ENCODE peak calls at places on chromosomes 13 and 19, in eight cellular contexts. One of them, this sample, is unnamed.
A peak's percentile ranks its signal among the peaks of the same experiment; 100 is the strongest.

GRCh38 chr19:8261347-8261746 is 46.8 kb downstream of the CD320 start:
- DNase-seq in prostate gland: no peak
- DNase-seq in endothelial cell of umbilical vein: no peak
- DNase-seq in transverse colon: no peak
- DNase-seq in HL-60: no peak
- DNase-seq in upper lobe of left lung: peak; percentile 8
- DNase-seq in suprapubic skin: no peak
- DNase-seq in sigmoid colon: no peak
- DNase-seq in this sample: peak; percentile 42

GRCh38 chr19:35341565-35342225 is 6.0 kb upstream of the FFAR1 start:
- DNase-seq in endothelial cell of umbilical vein: no peak
- DNase-seq in prostate gland: no peak
- DNase-seq in HL-60: no peak
- DNase-seq in suprapubic skin: no peak
- DNase-seq in transverse colon: no peak
- DNase-seq in upper lobe of left lung: no peak
- DNase-seq in sigmoid colon: no peak
- DNase-seq in this sample: no peak

GRCh38 chr19:16070366-16070990 is 5.8 kb upstream of the TPM4 start:
- DNase-seq in sigmoid colon: peak; percentile 86
- DNase-seq in HL-60: peak; percentile 82
- DNase-seq in upper lobe of left lung: peak; percentile 95
- DNase-seq in endothelial cell of umbilical vein: peak; percentile 81
- DNase-seq in suprapubic skin: peak; percentile 88
- DNase-seq in transverse colon: peak; percentile 96
- DNase-seq in prostate gland: peak; percentile 92
- DNase-seq in this sample: peak; percentile 91

GRCh38 chr19:40467007-40467565 is 285 bp downstream of the SPTBN4 start:
- DNase-seq in sigmoid colon: peak; percentile 68
- DNase-seq in suprapubic skin: no peak
- DNase-seq in upper lobe of left lung: no peak
- DNase-seq in endothelial cell of umbilical vein: no peak
- DNase-seq in HL-60: no peak
- DNase-seq in transverse colon: no peak
- DNase-seq in prostate gland: no peak
- DNase-seq in this sample: no peak

GRCh38 chr13:31149604-31150003 is 12.1 kb downstream of the HSPH1 start:
- DNase-seq in upper lobe of left lung: no peak
- DNase-seq in suprapubic skin: no peak
- DNase-seq in prostate gland: no peak
- DNase-seq in transverse colon: no peak
- DNase-seq in sigmoid colon: no peak
- DNase-seq in HL-60: no peak
- DNase-seq in endothelial cell of umbilical vein: no peak
- DNase-seq in this sample: no peak

GRCh38 chr13:98411617-98412310 is 165.1 kb downstream of the STK24 start:
- DNase-seq in HL-60: peak; percentile 30
- DNase-seq in sigmoid colon: peak; percentile 80
- DNase-seq in prostate gland: no peak
- DNase-seq in suprapubic skin: no peak
- DNase-seq in upper lobe of left lung: peak; percentile 68
- DNase-seq in transverse colon: peak; percentile 20
- DNase-seq in endothelial cell of umbilical vein: peak; percentile 60
- DNase-seq in this sample: no peak

GRCh38 chr13:91269237-91269636 is 78.2 kb upstream of the MIR17HG start:
- DNase-seq in prostate gland: no peak
- DNase-seq in HL-60: no peak
- DNase-seq in upper lobe of left lung: no peak
- DNase-seq in transverse colon: no peak
- DNase-seq in suprapubic skin: no peak
- DNase-seq in endothelial cell of umbilical vein: no peak
- DNase-seq in sigmoid colon: no peak
- DNase-seq in this sample: no peak

GRCh38 chr13:60759499-60759898 is 362.5 kb downstream of the TDRD3 start:
- DNase-seq in transverse colon: no peak
- DNase-seq in sigmoid colon: no peak
- DNase-seq in prostate gland: peak; percentile 13
- DNase-seq in suprapubic skin: no peak
- DNase-seq in upper lobe of left lung: peak; percentile 22
- DNase-seq in HL-60: no peak
- DNase-seq in endothelial cell of umbilical vein: peak; percentile 96
- DNase-seq in this sample: no peak

GRCh38 chr19:53864308-53864836 is 3.3 kb upstream of the MYADM start:
- DNase-seq in prostate gland: no peak
- DNase-seq in upper lobe of left lung: no peak
- DNase-seq in sigmoid colon: no peak
- DNase-seq in endothelial cell of umbilical vein: no peak
- DNase-seq in suprapubic skin: no peak
- DNase-seq in transverse colon: peak; percentile 55
- DNase-seq in HL-60: no peak
- DNase-seq in this sample: no peak

GRCh38 chr13:113499936-113500335 is 9.4 kb upstream of the DCUN1D2 start:
- DNase-seq in sigmoid colon: no peak
- DNase-seq in upper lobe of left lung: no peak
- DNase-seq in HL-60: no peak
- DNase-seq in prostate gland: no peak
- DNase-seq in suprapubic skin: no peak
- DNase-seq in transverse colon: no peak
- DNase-seq in endothelial cell of umbilical vein: no peak
- DNase-seq in this sample: no peak

GRCh38 chr13:29508130-29508873 is 87.2 kb downstream of the SLC7A1 start:
- DNase-seq in HL-60: peak; percentile 76
- DNase-seq in upper lobe of left lung: peak; percentile 79
- DNase-seq in sigmoid colon: peak; percentile 93
- DNase-seq in prostate gland: peak; percentile 84
- DNase-seq in suprapubic skin: peak; percentile 92
- DNase-seq in transverse colon: peak; percentile 88
- DNase-seq in endothelial cell of umbilical vein: peak; percentile 84
- DNase-seq in this sample: peak; percentile 87

GRCh38 chr19:13727798-13728197 is 36.5 kb upstream of the MRI1 start:
- DNase-seq in sigmoid colon: no peak
- DNase-seq in transverse colon: no peak
- DNase-seq in HL-60: no peak
- DNase-seq in upper lobe of left lung: no peak
- DNase-seq in prostate gland: no peak
- DNase-seq in endothelial cell of umbilical vein: no peak
- DNase-seq in suprapubic skin: no peak
- DNase-seq in this sample: no peak

GRCh38 chr13:101425623-101426022 is 9.3 kb upstream of the NALCN start:
- DNase-seq in upper lobe of left lung: no peak
- DNase-seq in suprapubic skin: no peak
- DNase-seq in transverse colon: no peak
- DNase-seq in endothelial cell of umbilical vein: no peak
- DNase-seq in prostate gland: no peak
- DNase-seq in sigmoid colon: no peak
- DNase-seq in HL-60: no peak
- DNase-seq in this sample: no peak

GRCh38 chr19:22052644-22053013 is 345 bp downstream of the ZNF257 start:
- DNase-seq in sigmoid colon: peak; percentile 59
- DNase-seq in suprapubic skin: no peak
- DNase-seq in transverse colon: no peak
- DNase-seq in HL-60: peak; percentile 16
- DNase-seq in endothelial cell of umbilical vein: no peak
- DNase-seq in upper lobe of left lung: peak; percentile 26
- DNase-seq in prostate gland: peak; percentile 5
- DNase-seq in this sample: no peak

GRCh38 chr13:109159650-109160309 is 530.4 kb downstream of the MYO16 start:
- DNase-seq in endothelial cell of umbilical vein: no peak
- DNase-seq in sigmoid colon: no peak
- DNase-seq in transverse colon: no peak
- DNase-seq in prostate gland: no peak
- DNase-seq in upper lobe of left lung: no peak
- DNase-seq in HL-60: no peak
- DNase-seq in suprapubic skin: no peak
- DNase-seq in this sample: no peak

GRCh38 chr19:12730054-12730453 is 4.4 kb downstream of the TRIR start:
- DNase-seq in prostate gland: no peak
- DNase-seq in HL-60: peak; percentile 80
- DNase-seq in sigmoid colon: no peak
- DNase-seq in upper lobe of left lung: no peak
- DNase-seq in transverse colon: no peak
- DNase-seq in suprapubic skin: no peak
- DNase-seq in endothelial cell of umbilical vein: no peak
- DNase-seq in this sample: no peak

GRCh38 chr19:55626350-55626749 is 2.0 kb upstream of the ZNF784 start:
- DNase-seq in prostate gland: no peak
- DNase-seq in suprapubic skin: no peak
- DNase-seq in sigmoid colon: no peak
- DNase-seq in HL-60: no peak
- DNase-seq in endothelial cell of umbilical vein: no peak
- DNase-seq in upper lobe of left lung: no peak
- DNase-seq in transverse colon: no peak
- DNase-seq in this sample: no peak

GRCh38 chr13:111177081-111177711 is 62.1 kb downstream of the ARHGEF7 start:
- DNase-seq in prostate gland: no peak
- DNase-seq in endothelial cell of umbilical vein: peak; percentile 95
- DNase-seq in HL-60: peak; percentile 76
- DNase-seq in upper lobe of left lung: peak; percentile 47
- DNase-seq in transverse colon: peak; percentile 53
- DNase-seq in suprapubic skin: no peak
- DNase-seq in sigmoid colon: peak; percentile 74
- DNase-seq in this sample: peak; percentile 27

GRCh38 chr13:52995946-52996345 is 32.7 kb upstream of the OLFM4 start:
- DNase-seq in transverse colon: no peak
- DNase-seq in sigmoid colon: no peak
- DNase-seq in HL-60: no peak
- DNase-seq in endothelial cell of umbilical vein: no peak
- DNase-seq in upper lobe of left lung: no peak
- DNase-seq in prostate gland: no peak
- DNase-seq in suprapubic skin: no peak
- DNase-seq in this sample: no peak

DNA sequence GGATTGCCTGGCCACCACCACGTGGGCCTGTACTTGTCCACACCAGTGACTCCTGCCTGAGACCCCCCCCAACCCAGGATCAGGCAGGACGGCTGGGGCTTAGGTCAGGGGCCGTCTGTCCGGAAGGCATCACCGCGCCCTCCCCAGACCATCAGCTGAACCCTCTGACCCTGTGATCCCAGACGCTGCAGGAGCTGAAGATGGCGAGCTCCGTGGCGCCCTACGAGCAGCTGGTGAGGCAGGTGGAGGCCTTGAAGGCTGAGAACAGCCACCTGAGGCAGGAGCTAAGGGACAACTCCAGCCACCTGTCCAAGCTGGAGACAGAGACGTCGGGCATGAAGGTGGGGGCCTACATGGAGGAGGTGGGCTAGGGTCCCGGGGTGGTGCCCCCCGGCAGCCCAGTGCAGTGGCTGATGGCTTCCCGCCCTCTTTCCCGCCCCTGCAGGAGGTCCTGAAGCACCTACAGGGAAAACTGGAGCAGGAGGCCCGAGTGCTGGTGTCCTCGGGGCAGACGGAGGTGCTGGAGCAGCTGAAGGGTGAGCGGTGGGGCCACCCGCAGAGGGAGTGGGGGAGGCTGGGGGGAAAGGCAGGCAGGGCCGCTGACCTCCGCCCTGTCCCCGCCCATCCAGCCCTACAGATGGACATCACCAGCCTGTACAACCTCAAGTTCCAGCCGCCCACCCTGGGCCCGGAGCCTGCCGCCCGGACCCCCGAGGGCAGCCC is 3.0 kb downstream of the APC2 start:
- DNase-seq in transverse colon: no peak
- DNase-seq in HL-60: no peak
- DNase-seq in sigmoid colon: no peak
- DNase-seq in endothelial cell of umbilical vein: no peak
- DNase-seq in prostate gland: no peak
- DNase-seq in upper lobe of left lung: no peak
- DNase-seq in suprapubic skin: no peak
- DNase-seq in this sample: no peak
- H3K4me3 ChIP-seq in transverse colon: no peak overlapping the region
- H3K4me3 ChIP-seq in HL-60: no peak overlapping the region
- H3K4me3 ChIP-seq in sigmoid colon: no peak overlapping the region
- H3K4me3 ChIP-seq in endothelial cell of umbilical vein: no peak overlapping the region
- H3K4me3 ChIP-seq in prostate gland: no peak overlapping the region
- H3K4me3 ChIP-seq in upper lobe of left lung: no peak overlapping the region
- H3K4me3 ChIP-seq in suprapubic skin: no peak overlapping the region
- H3K4me3 ChIP-seq in this sample: no peak overlapping the region

GRCh38 chr19:58154679-58155648 is 4.4 kb upstream of the ZNF329 start:
- DNase-seq in upper lobe of left lung: peak; percentile 93
- DNase-seq in HL-60: peak; percentile 95
- DNase-seq in prostate gland: peak; percentile 95
- DNase-seq in sigmoid colon: peak; percentile 97
- DNase-seq in suprapubic skin: peak; percentile 97
- DNase-seq in endothelial cell of umbilical vein: peak; percentile 93
- DNase-seq in transverse colon: peak; percentile 97
- DNase-seq in this sample: peak; percentile 93
- TF ChIP-seq POLR2AphosphoS5 in upper lobe of left lung: peak; percentile 88
- TF ChIP-seq POLR2AphosphoS5 in HL-60: peak; percentile 39
- TF ChIP-seq POLR2AphosphoS5 in prostate gland: peak; percentile 98
- TF ChIP-seq POLR2AphosphoS5 in sigmoid colon: peak; percentile 89
- TF ChIP-seq POLR2AphosphoS5 in suprapubic skin: peak; percentile 83
- TF ChIP-seq POLR2AphosphoS5 in endothelial cell of umbilical vein: no peak
- TF ChIP-seq POLR2AphosphoS5 in transverse colon: peak; percentile 79
- TF ChIP-seq POLR2AphosphoS5 in this sample: peak; percentile 81

DNA sequence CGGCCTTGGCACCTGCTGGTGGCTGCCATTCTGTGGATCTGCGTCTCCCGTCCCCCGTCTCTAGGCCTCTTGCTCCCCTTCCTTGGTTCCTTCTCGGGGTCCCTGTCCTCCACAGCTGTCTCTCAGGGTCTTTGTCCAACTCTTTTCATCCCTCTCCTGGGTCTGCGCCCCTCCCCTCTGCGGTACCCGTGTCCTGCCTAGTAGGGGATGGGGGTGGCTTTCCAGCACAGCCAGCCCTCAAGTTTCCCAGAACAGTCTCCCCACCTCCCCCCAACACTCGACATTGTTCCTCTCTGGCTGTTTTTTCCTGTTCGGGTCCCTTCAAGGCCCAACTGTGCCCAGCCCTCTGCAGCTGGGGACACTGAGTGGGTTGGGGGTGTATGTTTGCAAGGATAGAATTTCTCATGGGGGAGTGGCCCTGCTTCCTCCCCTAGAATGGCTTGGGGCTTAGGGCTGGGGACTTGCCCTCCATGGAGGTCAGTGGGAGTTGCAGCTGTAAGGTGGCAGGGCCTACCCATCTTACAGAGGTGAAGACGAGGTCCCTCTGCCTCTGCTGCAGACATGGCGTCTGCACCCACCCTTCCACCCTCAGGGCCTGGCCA is 762 bp upstream of the ADM5 start:
- DNase-seq in suprapubic skin: peak; percentile 76
- DNase-seq in transverse colon: no peak
- DNase-seq in upper lobe of left lung: no peak
- DNase-seq in prostate gland: no peak
- DNase-seq in endothelial cell of umbilical vein: peak; percentile 70
- DNase-seq in HL-60: no peak
- DNase-seq in sigmoid colon: no peak
- DNase-seq in this sample: no peak
- H3K27ac ChIP-seq in suprapubic skin: peak overlapping the region; percentile 31
- H3K27ac ChIP-seq in transverse colon: no peak overlapping the region
- H3K27ac ChIP-seq in upper lobe of left lung: peak overlapping the region; percentile 76
- H3K27ac ChIP-seq in prostate gland: no peak overlapping the region
- H3K27ac ChIP-seq in endothelial cell of umbilical vein: no peak overlapping the region
- H3K27ac ChIP-seq in HL-60: no peak overlapping the region
- H3K27ac ChIP-seq in sigmoid colon: peak overlapping the region; percentile 38
- H3K27ac ChIP-seq in this sample: no peak overlapping the region

DNA sequence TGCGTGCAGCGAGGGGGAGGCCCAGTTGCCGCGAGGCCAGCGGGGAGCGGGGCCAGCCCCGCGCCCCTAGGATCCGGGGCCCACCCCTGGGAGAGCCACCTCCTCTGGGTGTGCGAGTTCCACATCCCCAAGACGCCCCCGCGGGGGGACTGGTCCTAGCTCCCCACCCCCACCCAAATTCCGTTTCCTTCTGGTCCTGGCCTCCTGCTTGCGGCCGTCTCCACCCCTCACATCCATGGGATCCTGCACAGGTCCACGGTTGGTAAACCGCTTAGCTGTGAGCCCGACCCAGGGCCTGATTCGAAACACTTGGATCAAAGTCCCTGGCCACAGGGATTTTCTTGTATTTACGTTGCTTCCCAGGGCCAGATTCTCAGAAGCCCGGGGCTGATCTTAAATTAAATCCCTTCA is 324 bp upstream of the FBXO17 start:
- DNase-seq in prostate gland: peak; percentile 8
- DNase-seq in suprapubic skin: no peak
- DNase-seq in sigmoid colon: no peak
- DNase-seq in transverse colon: no peak
- DNase-seq in endothelial cell of umbilical vein: peak; percentile 40
- DNase-seq in HL-60: no peak
- DNase-seq in upper lobe of left lung: no peak
- DNase-seq in this sample: no peak
- H3K4me3 ChIP-seq in prostate gland: peak overlapping the region; percentile 61
- H3K4me3 ChIP-seq in suprapubic skin: peak overlapping the region; percentile 70
- H3K4me3 ChIP-seq in sigmoid colon: peak overlapping the region; percentile 56
- H3K4me3 ChIP-seq in transverse colon: peak overlapping the region; percentile 42
- H3K4me3 ChIP-seq in endothelial cell of umbilical vein: peak overlapping the region; percentile 37
- H3K4me3 ChIP-seq in HL-60: no peak overlapping the region
- H3K4me3 ChIP-seq in upper lobe of left lung: peak overlapping the region; percentile 47
- H3K4me3 ChIP-seq in this sample: peak overlapping the region; percentile 56